ENCODE peak calls at places on chromosomes 13 and 19, in six cellular contexts. One of them, this sample, is unnamed.

GRCh38 chr13:48626726-48627451 is 26.8 kb upstream of the CYSLTR2 start:
- DNase-seq in T-helper 1 cell: no peak
- DNase-seq in iris pigment epithelial cell: peak
- DNase-seq in activated naive CD8-positive, alpha-beta T cell treated with anti-CD3 and anti-CD28 coated beads, Interleukin-2, amount 50 U/mL, for 24 hours: no peak
- DNase-seq in mesendoderm: no peak
- DNase-seq in heart right ventricle: no peak
- DNase-seq in this sample: peak

GRCh38 chr13:54658771-54659170 is 1630.2 kb downstream of the OLFM4 start:
- DNase-seq in iris pigment epithelial cell: no peak
- DNase-seq in T-helper 1 cell: no peak
- DNase-seq in mesendoderm: no peak
- DNase-seq in activated naive CD8-positive, alpha-beta T cell treated with anti-CD3 and anti-CD28 coated beads, Interleukin-2, amount 50 U/mL, for 24 hours: no peak
- DNase-seq in heart right ventricle: no peak
- DNase-seq in this sample: no peak

GRCh38 chr13:68304287-68304893 is 1074.3 kb upstream of the PCDH9 start:
- DNase-seq in iris pigment epithelial cell: peak
- DNase-seq in heart right ventricle: no peak
- DNase-seq in T-helper 1 cell: no peak
- DNase-seq in mesendoderm: peak
- DNase-seq in activated naive CD8-positive, alpha-beta T cell treated with anti-CD3 and anti-CD28 coated beads, Interleukin-2, amount 50 U/mL, for 24 hours: no peak
- DNase-seq in this sample: peak

GRCh38 chr13:77543711-77544110 is 8.2 kb downstream of the SCEL start:
- DNase-seq in mesendoderm: no peak
- DNase-seq in iris pigment epithelial cell: no peak
- DNase-seq in heart right ventricle: no peak
- DNase-seq in activated naive CD8-positive, alpha-beta T cell treated with anti-CD3 and anti-CD28 coated beads, Interleukin-2, amount 50 U/mL, for 24 hours: no peak
- DNase-seq in T-helper 1 cell: no peak
- DNase-seq in this sample: no peak

GRCh38 chr13:49407936-49408335 is 35.9 kb downstream of the CAB39L start:
- DNase-seq in heart right ventricle: no peak
- DNase-seq in mesendoderm: no peak
- DNase-seq in iris pigment epithelial cell: no peak
- DNase-seq in activated naive CD8-positive, alpha-beta T cell treated with anti-CD3 and anti-CD28 coated beads, Interleukin-2, amount 50 U/mL, for 24 hours: no peak
- DNase-seq in T-helper 1 cell: no peak
- DNase-seq in this sample: no peak

GRCh38 chr19:41225238-41226052 is 6.4 kb downstream of the AXL start:
- DNase-seq in iris pigment epithelial cell: peak
- DNase-seq in T-helper 1 cell: no peak
- DNase-seq in heart right ventricle: peak
- DNase-seq in mesendoderm: peak
- DNase-seq in activated naive CD8-positive, alpha-beta T cell treated with anti-CD3 and anti-CD28 coated beads, Interleukin-2, amount 50 U/mL, for 24 hours: peak
- DNase-seq in this sample: peak

GRCh38 chr19:28581468-28581770 is 631.5 kb downstream of the UQCRFS1 start:
- DNase-seq in heart right ventricle: no peak
- DNase-seq in mesendoderm: no peak
- DNase-seq in iris pigment epithelial cell: no peak
- DNase-seq in T-helper 1 cell: no peak
- DNase-seq in activated naive CD8-positive, alpha-beta T cell treated with anti-CD3 and anti-CD28 coated beads, Interleukin-2, amount 50 U/mL, for 24 hours: no peak
- DNase-seq in this sample: no peak

GRCh38 chr19:40465025-40465780 is at the start of gene BLVRB:
- DNase-seq in mesendoderm: no peak
- DNase-seq in iris pigment epithelial cell: peak
- DNase-seq in activated naive CD8-positive, alpha-beta T cell treated with anti-CD3 and anti-CD28 coated beads, Interleukin-2, amount 50 U/mL, for 24 hours: no peak
- DNase-seq in heart right ventricle: no peak
- DNase-seq in T-helper 1 cell: no peak
- DNase-seq in this sample: peak

GRCh38 chr13:99614465-99614885 is 113.2 kb downstream of the TM9SF2 start:
- DNase-seq in heart right ventricle: no peak
- DNase-seq in mesendoderm: peak
- DNase-seq in activated naive CD8-positive, alpha-beta T cell treated with anti-CD3 and anti-CD28 coated beads, Interleukin-2, amount 50 U/mL, for 24 hours: no peak
- DNase-seq in iris pigment epithelial cell: peak
- DNase-seq in T-helper 1 cell: no peak
- DNase-seq in this sample: no peak

GRCh38 chr13:52713894-52714293 is 25.7 kb downstream of the CNMD start:
- DNase-seq in mesendoderm: no peak
- DNase-seq in heart right ventricle: peak
- DNase-seq in T-helper 1 cell: no peak
- DNase-seq in activated naive CD8-positive, alpha-beta T cell treated with anti-CD3 and anti-CD28 coated beads, Interleukin-2, amount 50 U/mL, for 24 hours: no peak
- DNase-seq in iris pigment epithelial cell: no peak
- DNase-seq in this sample: no peak

GRCh38 chr19:20470345-20471119 is 95.0 kb downstream of the ZNF737 start:
- DNase-seq in activated naive CD8-positive, alpha-beta T cell treated with anti-CD3 and anti-CD28 coated beads, Interleukin-2, amount 50 U/mL, for 24 hours: no peak
- DNase-seq in T-helper 1 cell: no peak
- DNase-seq in heart right ventricle: no peak
- DNase-seq in iris pigment epithelial cell: no peak
- DNase-seq in mesendoderm: no peak
- DNase-seq in this sample: no peak

GRCh38 chr19:48206402-48207093 is 36.1 kb downstream of the ZSWIM9 start:
- DNase-seq in mesendoderm: no peak
- DNase-seq in T-helper 1 cell: no peak
- DNase-seq in heart right ventricle: no peak
- DNase-seq in activated naive CD8-positive, alpha-beta T cell treated with anti-CD3 and anti-CD28 coated beads, Interleukin-2, amount 50 U/mL, for 24 hours: no peak
- DNase-seq in iris pigment epithelial cell: no peak
- DNase-seq in this sample: no peak